ENCODE peak calls at places on chromosomes 6 and 20, in six cellular contexts. One of them, this sample, is unnamed.
A peak's percentile ranks its signal among the peaks of the same experiment; 100 is the strongest.

GRCh38 chr20:41178904-41179432 is 41.6 kb downstream of the PLCG1 start:
- DNase-seq in neuronal stem cell: no peak
- DNase-seq in IMR-90: no peak
- DNase-seq in H9: peak; percentile 24
- DNase-seq in trophoblast cell: no peak
- DNase-seq in H1: no peak
- DNase-seq in this sample: no peak

GRCh38 chr20:49306903-49307336 is 29.1 kb upstream of the ZNFX1 start:
- DNase-seq in H9: no peak
- DNase-seq in trophoblast cell: no peak
- DNase-seq in H1: no peak
- DNase-seq in neuronal stem cell: no peak
- DNase-seq in IMR-90: no peak
- DNase-seq in this sample: no peak

GRCh38 chr6:10759312-10759839 is 11.8 kb downstream of the TMEM14B start:
- DNase-seq in IMR-90: peak; percentile 96
- DNase-seq in H1: no peak
- DNase-seq in trophoblast cell: peak; percentile 65
- DNase-seq in H9: no peak
- DNase-seq in neuronal stem cell: peak; percentile 21
- DNase-seq in this sample: peak; percentile 85

GRCh38 chr6:157642736-157643135 is 180.3 kb upstream of the SNX9 start:
- DNase-seq in trophoblast cell: no peak
- DNase-seq in H1: no peak
- DNase-seq in IMR-90: no peak
- DNase-seq in neuronal stem cell: no peak
- DNase-seq in H9: no peak
- DNase-seq in this sample: no peak

GRCh38 chr20:17723301-17723691 is 23.5 kb downstream of the BANF2 start:
- DNase-seq in IMR-90: no peak
- DNase-seq in H9: no peak
- DNase-seq in trophoblast cell: no peak
- DNase-seq in H1: no peak
- DNase-seq in neuronal stem cell: no peak
- DNase-seq in this sample: no peak

GRCh38 chr6:27814665-27815424 is 97.4 kb downstream of the OR2B2 start:
- DNase-seq in H1: peak; percentile 85
- DNase-seq in H9: peak; percentile 87
- DNase-seq in IMR-90: peak; percentile 98
- DNase-seq in trophoblast cell: peak; percentile 69
- DNase-seq in neuronal stem cell: peak; percentile 91
- DNase-seq in this sample: peak; percentile 81

GRCh38 chr20:34560141-34560523 is 1.6 kb downstream of the MAP1LC3A start:
- DNase-seq in H1: no peak
- DNase-seq in IMR-90: no peak
- DNase-seq in H9: no peak
- DNase-seq in trophoblast cell: no peak
- DNase-seq in neuronal stem cell: no peak
- DNase-seq in this sample: no peak

GRCh38 chr20:49851234-49851755 is 38.7 kb downstream of the SLC9A8 start:
- DNase-seq in H9: no peak
- DNase-seq in IMR-90: no peak
- DNase-seq in neuronal stem cell: no peak
- DNase-seq in trophoblast cell: no peak
- DNase-seq in H1: no peak
- DNase-seq in this sample: peak; percentile 63

GRCh38 chr6:27500177-27500576 is 27.3 kb upstream of the ZNF184 start:
- DNase-seq in H9: peak; percentile 52
- DNase-seq in neuronal stem cell: no peak
- DNase-seq in IMR-90: no peak
- DNase-seq in H1: no peak
- DNase-seq in trophoblast cell: no peak
- DNase-seq in this sample: no peak

GRCh38 chr6:97361286-97361685 is 78.3 kb upstream of the MMS22L start:
- DNase-seq in H1: no peak
- DNase-seq in trophoblast cell: no peak
- DNase-seq in H9: no peak
- DNase-seq in neuronal stem cell: no peak
- DNase-seq in IMR-90: no peak
- DNase-seq in this sample: no peak

GRCh38 chr20:12241065-12241464 is 323.4 kb downstream of the BTBD3 start:
- DNase-seq in IMR-90: no peak
- DNase-seq in H9: no peak
- DNase-seq in trophoblast cell: no peak
- DNase-seq in H1: no peak
- DNase-seq in neuronal stem cell: no peak
- DNase-seq in this sample: no peak

GRCh38 chr6:31615748-31616147 is 714 bp downstream of the AIF1 start:
- DNase-seq in H1: no peak
- DNase-seq in IMR-90: no peak
- DNase-seq in neuronal stem cell: no peak
- DNase-seq in trophoblast cell: no peak
- DNase-seq in H9: no peak
- DNase-seq in this sample: no peak

GRCh38 chr20:17835941-17836861 is 132.4 kb downstream of the SNX5 start:
- DNase-seq in H1: no peak
- DNase-seq in IMR-90: peak; percentile 87
- DNase-seq in neuronal stem cell: no peak
- DNase-seq in H9: no peak
- DNase-seq in trophoblast cell: peak; percentile 50
- DNase-seq in this sample: peak; percentile 59

GRCh38 chr20:40897177-40897700 is 131.4 kb upstream of the TOP1 start:
- DNase-seq in H9: no peak
- DNase-seq in H1: no peak
- DNase-seq in trophoblast cell: no peak
- DNase-seq in IMR-90: peak; percentile 47
- DNase-seq in neuronal stem cell: no peak
- DNase-seq in this sample: no peak

GRCh38 chr6:30447237-30447636 is 42.1 kb upstream of the HLA-E start:
- DNase-seq in IMR-90: peak; percentile 8
- DNase-seq in H9: peak; percentile 83
- DNase-seq in neuronal stem cell: peak; percentile 29
- DNase-seq in trophoblast cell: no peak
- DNase-seq in H1: peak; percentile 73
- DNase-seq in this sample: peak; percentile 32

GRCh38 chr20:51195419-51195901 is 172.6 kb upstream of the KCNG1 start:
- DNase-seq in H9: no peak
- DNase-seq in H1: no peak
- DNase-seq in neuronal stem cell: no peak
- DNase-seq in IMR-90: peak; percentile 56
- DNase-seq in trophoblast cell: no peak
- DNase-seq in this sample: no peak

GRCh38 chr6:142714956-142715355 is 230.0 kb downstream of the HIVEP2 start:
- DNase-seq in H1: no peak
- DNase-seq in neuronal stem cell: no peak
- DNase-seq in H9: no peak
- DNase-seq in trophoblast cell: no peak
- DNase-seq in IMR-90: no peak
- DNase-seq in this sample: no peak

GRCh38 chr6:24972551-24972950 is 36.8 kb upstream of the RIPOR2 start:
- DNase-seq in trophoblast cell: no peak
- DNase-seq in neuronal stem cell: no peak
- DNase-seq in H1: no peak
- DNase-seq in IMR-90: no peak
- DNase-seq in H9: no peak
- DNase-seq in this sample: no peak

GRCh38 chr6:75317503-75318206 is 33.1 kb upstream of the TMEM30A start:
- DNase-seq in H9: no peak
- DNase-seq in IMR-90: peak; percentile 69
- DNase-seq in H1: no peak
- DNase-seq in neuronal stem cell: no peak
- DNase-seq in trophoblast cell: no peak
- DNase-seq in this sample: peak; percentile 72

GRCh38 chr20:4383966-4384365 is 337.7 kb upstream of the PRND start:
- DNase-seq in IMR-90: no peak
- DNase-seq in trophoblast cell: no peak
- DNase-seq in H9: no peak
- DNase-seq in neuronal stem cell: no peak
- DNase-seq in H1: no peak
- DNase-seq in this sample: no peak

GRCh38 chr20:62234346-62234745 is 4.0 kb upstream of the OSBPL2 start:
- DNase-seq in IMR-90: no peak
- DNase-seq in H9: no peak
- DNase-seq in trophoblast cell: no peak
- DNase-seq in neuronal stem cell: no peak
- DNase-seq in H1: no peak
- DNase-seq in this sample: no peak

GRCh38 chr6:152146385-152146784 is 338.9 kb downstream of the ESR1 start:
- DNase-seq in IMR-90: peak; percentile 91
- DNase-seq in H1: no peak
- DNase-seq in trophoblast cell: no peak
- DNase-seq in neuronal stem cell: no peak
- DNase-seq in H9: no peak
- DNase-seq in this sample: peak; percentile 71

GRCh38 chr6:137362878-137363804 is 131.1 kb downstream of the OLIG3 start:
- DNase-seq in trophoblast cell: no peak
- DNase-seq in IMR-90: no peak
- DNase-seq in H9: no peak
- DNase-seq in H1: no peak
- DNase-seq in neuronal stem cell: no peak
- DNase-seq in this sample: no peak

GRCh38 chr20:33693741-33694645 is 7.8 kb upstream of the E2F1 start:
- DNase-seq in neuronal stem cell: no peak
- DNase-seq in trophoblast cell: no peak
- DNase-seq in IMR-90: no peak
- DNase-seq in H9: no peak
- DNase-seq in H1: no peak
- DNase-seq in this sample: no peak

DNA sequence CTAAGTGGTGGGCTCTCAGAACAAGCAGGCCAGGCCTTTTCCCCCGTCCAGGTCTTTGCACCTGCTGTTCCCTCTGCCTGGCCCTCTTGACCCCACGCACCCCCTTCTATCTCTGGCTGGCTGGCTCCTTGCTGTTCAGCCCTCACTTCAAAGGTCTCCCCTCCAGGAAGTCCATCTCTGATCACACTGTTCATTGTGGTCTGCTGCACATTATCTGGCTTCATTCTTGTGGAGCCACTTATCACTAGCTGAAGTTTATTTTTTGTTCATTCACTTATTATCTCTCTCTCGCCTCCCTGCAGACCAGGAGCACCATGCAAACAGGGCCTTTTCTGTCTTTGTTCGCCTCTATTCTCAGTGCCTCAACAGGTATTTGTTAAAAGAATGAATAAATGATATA is 24.5 kb downstream of the SLC13A3 start:
- DNase-seq in trophoblast cell: no peak
- DNase-seq in H9: no peak
- DNase-seq in H1: no peak
- DNase-seq in neuronal stem cell: no peak
- DNase-seq in IMR-90: no peak
- DNase-seq in this sample: no peak
- H3K18ac ChIP-seq in trophoblast cell: no peak overlapping the region
- H3K18ac ChIP-seq in H9: no peak overlapping the region
- H3K18ac ChIP-seq in H1: no peak overlapping the region
- H3K18ac ChIP-seq in neuronal stem cell: no peak overlapping the region
- H3K18ac ChIP-seq in IMR-90: no peak overlapping the region
- H3K18ac ChIP-seq in this sample: no peak overlapping the region

GRCh38 chr6:128570439-128571063 is 50.2 kb upstream of the PTPRK start:
- DNase-seq in H9: no peak
- DNase-seq in trophoblast cell: peak; percentile 60
- DNase-seq in IMR-90: no peak
- DNase-seq in H1: no peak
- DNase-seq in neuronal stem cell: no peak
- DNase-seq in this sample: peak; percentile 3
- H4K91ac ChIP-seq in H9: no peak overlapping the region
- H4K91ac ChIP-seq in trophoblast cell: no peak overlapping the region
- H4K91ac ChIP-seq in IMR-90: peak overlapping the region; percentile 7
- H4K91ac ChIP-seq in H1: no peak overlapping the region
- H4K91ac ChIP-seq in neuronal stem cell: no peak overlapping the region
- H4K91ac ChIP-seq in this sample: no peak overlapping the region

GRCh38 chr6:160987265-160987664 is 4.3 kb upstream of the MAP3K4 start:
- DNase-seq in neuronal stem cell: no peak
- DNase-seq in H9: no peak
- DNase-seq in H1: no peak
- DNase-seq in trophoblast cell: no peak
- DNase-seq in IMR-90: no peak
- DNase-seq in this sample: no peak

GRCh38 chr6:160991411-160992322 is at the start of gene MAP3K4:
- DNase-seq in IMR-90: peak; percentile 75
- DNase-seq in trophoblast cell: peak; percentile 87
- DNase-seq in neuronal stem cell: peak; percentile 86
- DNase-seq in H9: peak; percentile 76
- DNase-seq in H1: no peak
- DNase-seq in this sample: peak; percentile 85

GRCh38 chr6:160986831-160987230 is 4.7 kb upstream of the MAP3K4 start:
- DNase-seq in neuronal stem cell: no peak
- DNase-seq in IMR-90: no peak
- DNase-seq in H1: no peak
- DNase-seq in trophoblast cell: no peak
- DNase-seq in H9: no peak
- DNase-seq in this sample: no peak

GRCh38 chr6:160992323-160993314 is 1.1 kb downstream of the MAP3K4 start:
- DNase-seq in H9: peak; percentile 57
- DNase-seq in trophoblast cell: peak; percentile 42
- DNase-seq in neuronal stem cell: peak; percentile 51
- DNase-seq in IMR-90: peak; percentile 70
- DNase-seq in H1: no peak
- DNase-seq in this sample: peak; percentile 83

DNA sequence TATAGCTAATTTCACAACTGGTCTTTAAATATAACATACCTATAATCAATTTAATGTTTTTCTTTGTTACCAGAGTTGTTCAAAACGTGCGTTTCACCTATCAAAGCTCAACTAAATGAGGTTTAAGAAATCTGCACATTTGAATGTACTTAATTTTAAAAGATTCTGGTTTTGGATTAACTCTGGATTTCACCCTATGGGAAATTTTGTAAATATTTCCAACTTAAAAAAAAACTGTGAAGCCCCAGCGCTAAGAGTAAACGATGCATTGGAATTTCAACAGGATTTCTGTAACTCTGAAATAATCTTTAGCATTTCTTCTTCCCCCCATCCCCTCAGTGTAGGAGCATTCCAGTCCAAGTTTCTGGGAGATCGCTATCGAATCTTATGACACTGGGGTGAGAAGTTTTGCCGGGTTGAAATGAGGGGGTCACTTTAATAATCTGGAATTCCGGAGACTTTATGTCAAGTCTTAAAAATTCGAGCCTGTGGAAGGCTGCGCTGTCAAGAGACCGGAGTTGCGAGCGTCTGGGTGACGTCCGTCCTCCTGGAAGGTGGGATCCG is 640 bp upstream of the MAP3K4 start:
- DNase-seq in H9: no peak
- DNase-seq in IMR-90: peak; percentile 13
- DNase-seq in trophoblast cell: no peak
- DNase-seq in H1: no peak
- DNase-seq in neuronal stem cell: no peak
- DNase-seq in this sample: no peak
- H3K18ac ChIP-seq in H9: no peak overlapping the region
- H3K18ac ChIP-seq in IMR-90: peak overlapping the region; percentile 48
- H3K18ac ChIP-seq in trophoblast cell: no peak overlapping the region
- H3K18ac ChIP-seq in H1: no peak overlapping the region
- H3K18ac ChIP-seq in neuronal stem cell: no peak overlapping the region
- H3K18ac ChIP-seq in this sample: peak overlapping the region; percentile 97

DNA sequence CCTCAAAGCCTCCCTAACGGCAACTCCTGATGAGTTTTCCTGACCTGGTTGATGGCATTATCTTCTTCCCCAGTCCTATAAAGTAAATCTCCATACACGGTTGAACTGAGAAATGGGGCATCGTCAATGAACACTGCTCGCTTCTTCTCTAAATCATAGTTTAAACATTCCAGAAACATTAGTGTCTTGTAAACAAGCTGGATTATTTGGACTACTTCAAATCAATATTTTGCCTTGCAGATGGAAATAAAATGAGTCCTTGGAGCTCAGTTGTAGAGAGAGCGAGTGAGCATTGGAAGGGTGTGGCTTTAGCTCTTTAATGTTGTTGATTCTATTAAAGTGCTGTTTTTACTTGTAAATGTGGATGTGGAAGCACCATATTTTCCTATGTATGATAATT is 18.3 kb downstream of the C6orf89 start:
- DNase-seq in trophoblast cell: no peak
- DNase-seq in H1: no peak
- DNase-seq in IMR-90: peak; percentile 65
- DNase-seq in H9: no peak
- DNase-seq in neuronal stem cell: no peak
- DNase-seq in this sample: peak; percentile 37
- H4K91ac ChIP-seq in trophoblast cell: no peak overlapping the region
- H4K91ac ChIP-seq in H1: no peak overlapping the region
- H4K91ac ChIP-seq in IMR-90: peak overlapping the region; percentile 92
- H4K91ac ChIP-seq in H9: no peak overlapping the region
- H4K91ac ChIP-seq in neuronal stem cell: no peak overlapping the region
- H4K91ac ChIP-seq in this sample: no peak overlapping the region